ENCODE peak calls at places on chromosomes 3 and 15, in five cellular contexts. P is esophagus squamous epithelium, A is HepG2, D is H1, Z is endothelial cell of umbilical vein. I is an unnamed sample. For H3K4me1, the result is how much of the 10 kb centered on the place peaks cover.

GRCh38 chr15:59741274-59741906 is 52.3 kb upstream of the BNIP2 start:
- DNase-seq in P (no peak), D (no peak), Z (no peak), A (peak), I (no peak)

GRCh38 chr15:39133201-39133600 is 447.7 kb upstream of the THBS1 start:
- DNase-seq in A (no peak), Z (peak), D (no peak), P (no peak), I (no peak)

GRCh38 chr3:46990573-46991374 is 11.3 kb downstream of the NBEAL2 start:
- DNase-seq in Z (no peak), A (no peak), P (no peak), D (no peak), I (no peak)

GRCh38 chr3:105906834-105907233 is 38.0 kb upstream of the CBLB start:
- DNase-seq in Z (peak), P (no peak), D (no peak), A (no peak), I (peak)

GRCh38 chr3:171748341-171748918 is 61.9 kb downstream of the PLD1 start:
- DNase-seq in Z (no peak), P (no peak), D (no peak), A (no peak), I (no peak)

GRCh38 chr3:44771424-44772098 is 10.0 kb downstream of the KIF15 start:
- DNase-seq in Z (no peak), P (no peak), D (no peak), A (no peak), I (no peak)

GRCh38 chr3:39414421-39414907 is 7.9 kb downstream of the RPSA start:
- DNase-seq in P (no peak), Z (no peak), A (no peak), D (peak), I (no peak)

GRCh38 chr15:36005542-36005941 is 459.6 kb upstream of the DPH6 start:
- DNase-seq in Z (peak), P (no peak), A (no peak), D (no peak), I (no peak)

GRCh38 chr3:30297112-30297511 is 309.3 kb upstream of the TGFBR2 start:
- DNase-seq in D (no peak), Z (no peak), P (no peak), A (no peak), I (no peak)

GRCh38 chr15:59894835-59895234 is 109.3 kb upstream of the FOXB1 start:
- DNase-seq in D (no peak), P (no peak), Z (no peak), A (no peak), I (no peak)

GRCh38 chr15:65790692-65791334 is 1.3 kb downstream of the DENND4A start:
- DNase-seq in A (no peak), D (no peak), P (no peak), Z (peak), I (no peak)

GRCh38 chr3:188177721-188178120 is 23.8 kb downstream of the LPP start:
- DNase-seq in D (no peak), P (no peak), Z (no peak), A (no peak), I (no peak)

GRCh38 chr3:30886888-30887287 is 7.6 kb downstream of the GADL1 start:
- DNase-seq in D (no peak), Z (no peak), P (no peak), A (no peak), I (no peak)

GRCh38 chr15:81174759-81175327 is 21.8 kb upstream of the IL16 start:
- DNase-seq in A (no peak), D (no peak), P (no peak), Z (no peak), I (no peak)

GRCh38 chr15:89444241-89444797 is 52.1 kb downstream of the RHCG start:
- DNase-seq in P (no peak), D (no peak), Z (no peak), A (no peak), I (no peak)

GRCh38 chr3:178170698-178171535 is 365.3 kb upstream of the KCNMB2 start:
- DNase-seq in A (no peak), Z (peak), D (no peak), P (no peak), I (no peak)

GRCh38 chr3:124283644-124284008 is 291.7 kb upstream of the ROPN1 start:
- DNase-seq in D (no peak), Z (no peak), A (no peak), P (no peak), I (no peak)

GRCh38 chr3:9386060-9386459 is 11.4 kb upstream of the SETD5 start:
- DNase-seq in A (no peak), P (no peak), D (no peak), Z (no peak), I (no peak)

GRCh38 chr3:8541486-8541885 is 39.9 kb downstream of the LMCD1 start:
- DNase-seq in A (no peak), D (no peak), P (no peak), Z (no peak), I (no peak)

GRCh38 chr3:107431298-107432012 is 54.2 kb downstream of the CCDC54 start:
- DNase-seq in P (peak), A (no peak), Z (peak), D (peak), I (peak)

GRCh38 chr15:95284933-95285401 is 1045.5 kb upstream of the NR2F2 start:
- DNase-seq in P (no peak), A (no peak), Z (peak), D (no peak), I (no peak)

GRCh38 chr3:37777835-37778234 is 83.8 kb upstream of the CTDSPL start:
- DNase-seq in P (no peak), D (no peak), Z (no peak), A (no peak), I (no peak)

GRCh38 chr3:103410231-103410630 is 975.4 kb downstream of the ZPLD1 start:
- DNase-seq in D (peak), Z (no peak), P (no peak), A (no peak), I (no peak)

GRCh38 chr3:18837137-18837536 is 311.2 kb upstream of the KCNH8 start:
- DNase-seq in A (no peak), P (no peak), D (no peak), Z (no peak), I (no peak)

GRCh38 chr3:187979543-187979942 is 174.4 kb upstream of the LPP start:
- DNase-seq in D (no peak), Z (no peak), P (no peak), A (no peak), I (no peak)

GRCh38 chr3:107543666-107544065 is 20.9 kb downstream of the BBX start:
- DNase-seq in Z (peak), P (no peak), D (no peak), A (peak), I (no peak)

GRCh38 chr15:99403597-99403996 is 152.3 kb downstream of the LRRC28 start:
- DNase-seq in Z (no peak), A (no peak), P (no peak), D (no peak), I (no peak)

GRCh38 chr3:71010731-71011455 is 572.6 kb downstream of the FOXP1 start:
- DNase-seq in P (no peak), A (no peak), Z (no peak), D (no peak), I (no peak)

GRCh38 chr3:72346526-72346926 is 501.7 kb downstream of the SHQ1 start:
- DNase-seq in A (no peak), P (no peak), Z (peak), D (no peak), I (no peak)

GRCh38 chr15:63466378-63467192 is 37.8 kb upstream of the USP3 start:
- DNase-seq in P (no peak), A (peak), Z (peak), D (peak), I (peak)

GRCh38 chr3:183032904-183033555 is 52.7 kb upstream of the DCUN1D1 start:
- DNase-seq in A (no peak), Z (no peak), P (no peak), D (no peak), I (no peak)

GRCh38 chr15:92277776-92278175 is 115.9 kb upstream of the ST8SIA2 start:
- DNase-seq in A (no peak), P (no peak), Z (no peak), D (no peak), I (peak)

GRCh38 chr3:192857148-192857735 is 60.4 kb downstream of the MB21D2 start:
- DNase-seq in Z (no peak), A (no peak), P (no peak), D (no peak), I (no peak)

GRCh38 chr3:99286266-99286845 is 352.0 kb upstream of the COL8A1 start:
- DNase-seq in Z (peak), A (no peak), D (no peak), P (no peak), I (no peak)

GRCh38 chr3:88362428-88362827 is 212.7 kb downstream of the C3orf38 start:
- DNase-seq in Z (no peak), D (no peak), A (peak), P (no peak), I (no peak)

GRCh38 chr3:187808466-187809291 is 63.4 kb upstream of the BCL6 start:
- DNase-seq in P (no peak), A (peak), Z (no peak), D (no peak), I (peak)

GRCh38 chr15:34914316-34914715 is 55.2 kb downstream of the AQR start:
- DNase-seq in A (no peak), Z (no peak), P (no peak), D (no peak), I (no peak)

GRCh38 chr3:177601120-177601519 is 403.8 kb upstream of the TBL1XR1 start:
- DNase-seq in Z (no peak), A (no peak), D (no peak), P (no peak), I (no peak)

GRCh38 chr15:88741046-88741445 is 62.2 kb upstream of the ACAN start:
- DNase-seq in Z (no peak), P (no peak), A (no peak), D (peak), I (no peak)

GRCh38 chr3:43286115-43286885 is at the start of gene SNRK:
- DNase-seq in Z (peak), A (peak), D (peak), P (peak), I (peak)
- TF ChIP-seq POLR2A in Z (peak), A (peak), D (no peak), P (peak), I (peak)

DNA sequence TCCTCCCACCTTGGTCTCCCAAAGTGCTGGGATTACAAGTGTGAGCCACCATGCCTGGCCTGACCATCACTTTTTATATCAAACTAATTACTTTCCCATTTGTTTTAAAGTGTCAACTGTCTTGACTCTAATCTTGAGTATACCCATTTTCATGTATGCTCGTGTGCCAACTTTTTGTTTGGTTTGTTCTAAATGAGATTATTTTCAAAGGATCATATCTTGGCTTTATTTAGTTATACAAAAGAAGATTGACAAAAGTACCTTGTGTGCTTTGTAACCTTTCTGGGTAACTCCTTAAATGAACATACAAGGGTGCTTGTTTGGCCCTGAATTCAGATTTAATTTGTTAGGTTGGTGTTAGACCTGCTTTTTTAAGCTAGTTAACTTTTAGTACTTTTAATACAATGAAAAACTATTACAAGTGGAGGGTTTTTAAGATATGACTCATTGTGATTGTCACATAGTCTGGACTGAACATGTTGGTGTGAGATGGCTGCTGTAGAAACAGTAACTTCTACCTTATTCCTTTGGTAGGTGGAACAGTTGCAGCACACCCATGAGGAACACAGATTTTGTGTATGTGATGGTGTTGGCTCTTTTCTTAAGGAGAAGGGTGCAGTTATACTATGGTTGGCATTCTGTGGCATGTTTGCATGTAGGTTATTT is 10.7 kb downstream of the KIF23 start:
- DNase-seq in D (no peak), P (no peak), Z (no peak), A (no peak), I (no peak)
- H3K4me1 ChIP-seq in D (under half), P (under half), Z (under half), A (under half), I (under half)

GRCh38 chr3:175273573-175273972 is 414.4 kb downstream of the NAALADL2 start:
- DNase-seq in Z (no peak), A (no peak), P (no peak), D (no peak), I (no peak)

GRCh38 chr3:175269394-175269793 is 410.3 kb downstream of the NAALADL2 start:
- DNase-seq in D (no peak), A (no peak), Z (no peak), P (no peak), I (no peak)

GRCh38 chr3:175274474-175275218 is 415.5 kb downstream of the NAALADL2 start:
- DNase-seq in D (no peak), Z (no peak), A (no peak), P (no peak), I (no peak)

GRCh38 chr3:175270199-175270837 is 411.2 kb downstream of the NAALADL2 start:
- DNase-seq in D (no peak), P (no peak), Z (no peak), A (no peak), I (no peak)

GRCh38 chr3:175274056-175274455 is 414.9 kb downstream of the NAALADL2 start:
- DNase-seq in Z (no peak), A (no peak), D (no peak), P (no peak), I (no peak)
- TF ChIP-seq POLR2A in Z (no peak), A (no peak), D (no peak), P (no peak), I (no peak)

GRCh38 chr3:12965999-12966846 is 107.0 kb downstream of the IQSEC1 start:
- DNase-seq in D (no peak), P (no peak), A (no peak), Z (peak), I (no peak)
- H3K4me1 ChIP-seq in D (under half), P (under half), A (half or more), Z (under half), I (half or more)

GRCh38 chr3:49276475-49277356 is at the start of gene C3orf62:
- DNase-seq in Z (peak), A (no peak), P (peak), D (peak), I (peak)
- TF ChIP-seq POLR2A in Z (peak), A (no peak), P (peak), D (peak), I (peak)

GRCh38 chr3:63932509-63933212 is 20.5 kb upstream of the SCAANT1 start:
- DNase-seq in P (no peak), A (no peak), Z (no peak), D (no peak), I (no peak)

GRCh38 chr3:63934041-63934440 is 21.9 kb upstream of the SCAANT1 start:
- DNase-seq in D (no peak), Z (no peak), P (no peak), A (no peak), I (no peak)

GRCh38 chr3:63933459-63933858 is 21.3 kb upstream of the SCAANT1 start:
- DNase-seq in P (no peak), A (no peak), D (no peak), Z (no peak), I (no peak)

GRCh38 chr3:63934484-63934883 is 22.3 kb upstream of the SCAANT1 start:
- DNase-seq in D (no peak), Z (no peak), A (no peak), P (no peak), I (no peak)

GRCh38 chr3:63931290-63931689 is 19.1 kb upstream of the SCAANT1 start:
- DNase-seq in D (no peak), A (no peak), Z (no peak), P (no peak), I (no peak)
- H3K4me1 ChIP-seq in D (under half), A (under half), Z (under half), P (under half), I (half or more)

GRCh38 chr15:68819451-68820204 is 1.1 kb downstream of the ANP32A start:
- DNase-seq in A (peak), Z (peak), P (no peak), D (no peak), I (peak)

GRCh38 chr15:68818671-68819450 is 1.8 kb downstream of the ANP32A start:
- DNase-seq in Z (peak), D (peak), A (peak), P (no peak), I (peak)

GRCh38 chr15:68816795-68817303 is 3.8 kb downstream of the ANP32A start:
- DNase-seq in A (peak), D (peak), Z (peak), P (no peak), I (peak)

GRCh38 chr15:68817304-68818087 is 3.2 kb downstream of the ANP32A start:
- DNase-seq in D (peak), A (peak), Z (peak), P (peak), I (peak)

GRCh38 chr15:68818088-68818670 is 2.5 kb downstream of the ANP32A start:
- DNase-seq in P (no peak), D (peak), A (peak), Z (peak), I (peak)
- TF ChIP-seq POLR2A in P (no peak), D (peak), A (peak), Z (peak), I (peak)

DNA sequence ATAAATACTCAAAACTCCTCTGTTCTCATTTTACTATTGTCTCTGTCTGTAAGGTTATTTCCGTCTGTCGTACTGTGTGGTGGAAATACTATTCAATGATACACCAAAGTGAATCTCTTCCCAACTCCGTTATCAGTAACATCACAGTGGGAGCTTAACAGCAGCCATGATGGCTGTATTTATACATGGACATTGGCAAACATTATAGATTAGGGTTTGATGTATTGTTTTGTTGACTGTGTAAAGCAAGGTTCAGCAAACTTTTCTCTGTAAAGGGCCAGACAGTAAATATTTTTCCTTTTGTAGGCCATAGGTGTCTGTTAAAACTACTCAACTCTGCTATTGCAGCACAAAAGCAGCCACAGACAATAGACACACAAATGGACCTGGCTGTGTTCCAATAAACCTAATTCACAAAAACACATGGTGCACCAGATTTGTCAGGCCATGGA is 23.2 kb downstream of the LIPC start:
- DNase-seq in D (no peak), Z (peak), P (no peak), A (peak), I (no peak)
- H3K4me1 ChIP-seq in D (under half), Z (under half), P (under half), A (under half), I (under half)

GRCh38 chr3:170528731-170529130 is 57.1 kb downstream of the SLC7A14 start:
- DNase-seq in P (no peak), A (no peak), Z (no peak), D (no peak), I (no peak)

GRCh38 chr3:170524072-170524471 is 61.8 kb downstream of the SLC7A14 start:
- DNase-seq in A (no peak), Z (peak), P (no peak), D (no peak), I (no peak)

GRCh38 chr3:170520996-170521395 is 64.9 kb downstream of the SLC7A14 start:
- DNase-seq in D (no peak), A (no peak), P (no peak), Z (peak), I (no peak)

GRCh38 chr3:170522171-170522570 is 63.7 kb downstream of the SLC7A14 start:
- DNase-seq in P (no peak), D (no peak), A (no peak), Z (no peak), I (no peak)

GRCh38 chr3:170523248-170523647 is 62.6 kb downstream of the SLC7A14 start:
- DNase-seq in Z (peak), P (no peak), A (no peak), D (no peak), I (no peak)
- TF ChIP-seq POLR2A in Z (no peak), P (no peak), A (no peak), D (no peak), I (no peak)

GRCh38 chr3:58427661-58428361 is 5.8 kb downstream of the PDHB start:
- DNase-seq in Z (peak), A (no peak), D (no peak), P (no peak), I (no peak)

GRCh38 chr3:58433400-58434169 is at the start of gene PDHB:
- DNase-seq in P (peak), Z (peak), A (peak), D (peak), I (peak)

GRCh38 chr3:58425782-58426181 is 7.8 kb downstream of the PDHB start:
- DNase-seq in A (no peak), P (no peak), D (no peak), Z (no peak), I (no peak)

GRCh38 chr3:58432905-58433304 is 727 bp downstream of the PDHB start:
- DNase-seq in P (no peak), A (no peak), Z (no peak), D (no peak), I (no peak)

DNA sequence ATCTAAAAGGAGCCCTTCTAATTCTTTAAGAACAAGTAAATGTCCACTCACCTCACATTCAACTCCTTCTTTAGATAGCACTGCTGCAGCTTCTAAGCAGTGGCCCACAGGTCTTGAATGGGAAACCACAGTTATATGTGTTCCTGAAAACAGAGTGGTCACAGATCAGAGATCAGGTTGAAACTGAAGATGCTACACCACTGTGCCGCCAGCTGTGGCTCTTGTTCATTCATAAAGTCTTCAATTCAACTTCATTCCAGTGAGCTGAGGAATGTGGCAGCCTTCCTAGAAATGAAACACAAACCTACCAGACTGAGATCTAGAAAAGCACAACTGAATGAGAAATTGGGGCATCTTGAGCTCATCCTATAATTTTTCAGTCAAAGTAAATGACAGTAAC is 4.0 kb downstream of the PDHB start:
- DNase-seq in Z (no peak), D (no peak), A (no peak), P (no peak), I (no peak)
- H3K4me1 ChIP-seq in Z (under half), D (under half), A (under half), P (under half), I (under half)